ENCODE peak calls at places on chromosomes 3 and 15, in seven cellular contexts. One of them, this sample, is unnamed.

GRCh38 chr3:126356373-126357298 is 572 bp downstream of the KLF15 start:
- DNase-seq in colonic mucosa: no peak
- DNase-seq in AG09309: no peak
- DNase-seq in cardiac muscle cell: peak
- DNase-seq in fibroblast of pulmonary artery: peak
- DNase-seq in heart left ventricle: peak
- DNase-seq in AG04450: no peak
- DNase-seq in this sample: peak

GRCh38 chr3:112643621-112644236 is 2.8 kb upstream of the CCDC80 start:
- DNase-seq in colonic mucosa: no peak
- DNase-seq in AG09309: no peak
- DNase-seq in cardiac muscle cell: no peak
- DNase-seq in fibroblast of pulmonary artery: no peak
- DNase-seq in heart left ventricle: no peak
- DNase-seq in AG04450: no peak
- DNase-seq in this sample: no peak

GRCh38 chr3:57017481-57017880 is 43.0 kb upstream of the SPATA12 start:
- DNase-seq in colonic mucosa: no peak
- DNase-seq in AG09309: no peak
- DNase-seq in cardiac muscle cell: no peak
- DNase-seq in fibroblast of pulmonary artery: peak
- DNase-seq in heart left ventricle: no peak
- DNase-seq in AG04450: no peak
- DNase-seq in this sample: peak

GRCh38 chr3:129936757-129937156 is 37.8 kb upstream of the TRH start:
- DNase-seq in colonic mucosa: peak
- DNase-seq in AG09309: peak
- DNase-seq in cardiac muscle cell: no peak
- DNase-seq in fibroblast of pulmonary artery: peak
- DNase-seq in heart left ventricle: peak
- DNase-seq in AG04450: peak
- DNase-seq in this sample: peak

GRCh38 chr15:26697913-26698312 is 75.0 kb downstream of the GABRB3 start:
- DNase-seq in colonic mucosa: no peak
- DNase-seq in AG09309: no peak
- DNase-seq in cardiac muscle cell: no peak
- DNase-seq in fibroblast of pulmonary artery: no peak
- DNase-seq in heart left ventricle: no peak
- DNase-seq in AG04450: no peak
- DNase-seq in this sample: no peak

GRCh38 chr3:123586131-123586530 is 1.3 kb upstream of the HACD2 start:
- DNase-seq in colonic mucosa: peak
- DNase-seq in AG09309: no peak
- DNase-seq in cardiac muscle cell: peak
- DNase-seq in fibroblast of pulmonary artery: peak
- DNase-seq in heart left ventricle: no peak
- DNase-seq in AG04450: no peak
- DNase-seq in this sample: peak

GRCh38 chr3:196177567-196177966 is 33.6 kb downstream of the ZDHHC19 start:
- DNase-seq in colonic mucosa: no peak
- DNase-seq in AG09309: no peak
- DNase-seq in cardiac muscle cell: no peak
- DNase-seq in fibroblast of pulmonary artery: no peak
- DNase-seq in heart left ventricle: no peak
- DNase-seq in AG04450: no peak
- DNase-seq in this sample: no peak

GRCh38 chr3:195524171-195524896 is 18.8 kb downstream of the PPP1R2 start:
- DNase-seq in colonic mucosa: no peak
- DNase-seq in AG09309: no peak
- DNase-seq in cardiac muscle cell: no peak
- DNase-seq in fibroblast of pulmonary artery: no peak
- DNase-seq in heart left ventricle: no peak
- DNase-seq in AG04450: no peak
- DNase-seq in this sample: no peak

GRCh38 chr3:39096775-39097174 is 10.7 kb downstream of the GORASP1 start:
- DNase-seq in colonic mucosa: no peak
- DNase-seq in AG09309: no peak
- DNase-seq in cardiac muscle cell: no peak
- DNase-seq in fibroblast of pulmonary artery: peak
- DNase-seq in heart left ventricle: no peak
- DNase-seq in AG04450: no peak
- DNase-seq in this sample: no peak

GRCh38 chr15:35665855-35666536 is 120.0 kb upstream of the DPH6 start:
- DNase-seq in colonic mucosa: no peak
- DNase-seq in AG09309: no peak
- DNase-seq in cardiac muscle cell: no peak
- DNase-seq in fibroblast of pulmonary artery: no peak
- DNase-seq in heart left ventricle: peak
- DNase-seq in AG04450: no peak
- DNase-seq in this sample: peak

GRCh38 chr3:177824190-177824786 is 627.0 kb upstream of the TBL1XR1 start:
- DNase-seq in colonic mucosa: peak
- DNase-seq in AG09309: no peak
- DNase-seq in cardiac muscle cell: no peak
- DNase-seq in fibroblast of pulmonary artery: peak
- DNase-seq in heart left ventricle: peak
- DNase-seq in AG04450: no peak
- DNase-seq in this sample: peak

GRCh38 chr15:31435891-31436628 is 109.4 kb downstream of the KLF13 start:
- DNase-seq in colonic mucosa: peak
- DNase-seq in AG09309: no peak
- DNase-seq in cardiac muscle cell: no peak
- DNase-seq in fibroblast of pulmonary artery: no peak
- DNase-seq in heart left ventricle: no peak
- DNase-seq in AG04450: no peak
- DNase-seq in this sample: peak

GRCh38 chr3:189365609-189366564 is 194.1 kb downstream of the TPRG1 start:
- DNase-seq in colonic mucosa: no peak
- DNase-seq in AG09309: no peak
- DNase-seq in cardiac muscle cell: no peak
- DNase-seq in fibroblast of pulmonary artery: peak
- DNase-seq in heart left ventricle: no peak
- DNase-seq in AG04450: no peak
- DNase-seq in this sample: no peak

GRCh38 chr3:77159182-77159581 is 119.3 kb downstream of the ROBO2 start:
- DNase-seq in colonic mucosa: no peak
- DNase-seq in AG09309: no peak
- DNase-seq in cardiac muscle cell: no peak
- DNase-seq in fibroblast of pulmonary artery: no peak
- DNase-seq in heart left ventricle: no peak
- DNase-seq in AG04450: no peak
- DNase-seq in this sample: no peak
- TF ChIP-seq CTCF in colonic mucosa: no peak
- TF ChIP-seq CTCF in AG09309: no peak
- TF ChIP-seq CTCF in cardiac muscle cell: no peak
- TF ChIP-seq CTCF in fibroblast of pulmonary artery: no peak
- TF ChIP-seq CTCF in heart left ventricle: no peak
- TF ChIP-seq CTCF in AG04450: no peak
- TF ChIP-seq CTCF in this sample: no peak

GRCh38 chr15:67822537-67823370 is 2.6 kb upstream of the SKOR1 start:
- DNase-seq in colonic mucosa: no peak
- DNase-seq in AG09309: no peak
- DNase-seq in cardiac muscle cell: no peak
- DNase-seq in fibroblast of pulmonary artery: no peak
- DNase-seq in heart left ventricle: no peak
- DNase-seq in AG04450: no peak
- DNase-seq in this sample: no peak

GRCh38 chr15:67824157-67824899 is 981 bp upstream of the SKOR1 start:
- DNase-seq in colonic mucosa: no peak
- DNase-seq in AG09309: no peak
- DNase-seq in cardiac muscle cell: no peak
- DNase-seq in fibroblast of pulmonary artery: no peak
- DNase-seq in heart left ventricle: no peak
- DNase-seq in AG04450: no peak
- DNase-seq in this sample: no peak

GRCh38 chr15:67821784-67822451 is 3.4 kb upstream of the SKOR1 start:
- DNase-seq in colonic mucosa: no peak
- DNase-seq in AG09309: no peak
- DNase-seq in cardiac muscle cell: no peak
- DNase-seq in fibroblast of pulmonary artery: no peak
- DNase-seq in heart left ventricle: no peak
- DNase-seq in AG04450: no peak
- DNase-seq in this sample: no peak

GRCh38 chr15:67824900-67825879 is at the start of gene SKOR1:
- DNase-seq in colonic mucosa: no peak
- DNase-seq in AG09309: no peak
- DNase-seq in cardiac muscle cell: peak
- DNase-seq in fibroblast of pulmonary artery: peak
- DNase-seq in heart left ventricle: no peak
- DNase-seq in AG04450: no peak
- DNase-seq in this sample: peak

GRCh38 chr15:67823371-67824156 is 1.7 kb upstream of the SKOR1 start:
- DNase-seq in colonic mucosa: no peak
- DNase-seq in AG09309: no peak
- DNase-seq in cardiac muscle cell: no peak
- DNase-seq in fibroblast of pulmonary artery: no peak
- DNase-seq in heart left ventricle: no peak
- DNase-seq in AG04450: no peak
- DNase-seq in this sample: no peak
- H3K4me3 ChIP-seq in colonic mucosa: peak
- H3K4me3 ChIP-seq in AG09309: no peak
- H3K4me3 ChIP-seq in cardiac muscle cell: no peak
- H3K4me3 ChIP-seq in fibroblast of pulmonary artery: no peak
- H3K4me3 ChIP-seq in heart left ventricle: no peak
- H3K4me3 ChIP-seq in AG04450: no peak
- H3K4me3 ChIP-seq in this sample: no peak

GRCh38 chr3:61173685-61174084 is 77.6 kb downstream of the FHIT start:
- DNase-seq in colonic mucosa: no peak
- DNase-seq in AG09309: no peak
- DNase-seq in cardiac muscle cell: peak
- DNase-seq in fibroblast of pulmonary artery: no peak
- DNase-seq in heart left ventricle: no peak
- DNase-seq in AG04450: no peak
- DNase-seq in this sample: no peak

GRCh38 chr3:61177450-61177849 is 73.8 kb downstream of the FHIT start:
- DNase-seq in colonic mucosa: no peak
- DNase-seq in AG09309: no peak
- DNase-seq in cardiac muscle cell: no peak
- DNase-seq in fibroblast of pulmonary artery: no peak
- DNase-seq in heart left ventricle: no peak
- DNase-seq in AG04450: no peak
- DNase-seq in this sample: no peak

GRCh38 chr3:61168286-61168685 is 83.0 kb downstream of the FHIT start:
- DNase-seq in colonic mucosa: no peak
- DNase-seq in AG09309: no peak
- DNase-seq in cardiac muscle cell: no peak
- DNase-seq in fibroblast of pulmonary artery: no peak
- DNase-seq in heart left ventricle: no peak
- DNase-seq in AG04450: no peak
- DNase-seq in this sample: no peak

GRCh38 chr3:61169621-61170251 is 81.5 kb downstream of the FHIT start:
- DNase-seq in colonic mucosa: no peak
- DNase-seq in AG09309: no peak
- DNase-seq in cardiac muscle cell: no peak
- DNase-seq in fibroblast of pulmonary artery: no peak
- DNase-seq in heart left ventricle: no peak
- DNase-seq in AG04450: no peak
- DNase-seq in this sample: no peak

DNA sequence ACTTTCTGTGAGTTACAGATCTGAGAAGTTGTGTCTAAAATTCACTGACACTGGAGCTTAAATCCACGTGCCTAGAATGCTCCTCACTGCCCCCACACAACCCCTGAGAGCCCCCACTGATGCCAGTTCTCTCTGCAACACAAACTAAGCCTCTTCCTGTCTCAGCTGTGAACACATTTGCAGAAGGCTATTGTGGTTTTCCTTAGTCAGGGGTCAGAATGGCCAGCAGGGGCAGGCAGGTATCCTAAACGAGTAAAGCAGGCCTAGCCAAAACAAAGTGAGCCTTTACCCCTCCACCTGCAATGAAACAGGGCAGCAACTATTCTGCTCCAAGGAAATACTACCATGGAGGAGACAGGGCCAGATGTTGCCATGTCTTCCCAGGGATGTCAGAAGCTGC is 78.6 kb downstream of the FHIT start:
- DNase-seq in colonic mucosa: no peak
- DNase-seq in AG09309: no peak
- DNase-seq in cardiac muscle cell: peak
- DNase-seq in fibroblast of pulmonary artery: no peak
- DNase-seq in heart left ventricle: no peak
- DNase-seq in AG04450: no peak
- DNase-seq in this sample: no peak
- TF ChIP-seq CTCF in colonic mucosa: no peak
- TF ChIP-seq CTCF in AG09309: no peak
- TF ChIP-seq CTCF in cardiac muscle cell: no peak
- TF ChIP-seq CTCF in fibroblast of pulmonary artery: no peak
- TF ChIP-seq CTCF in heart left ventricle: no peak
- TF ChIP-seq CTCF in AG04450: no peak
- TF ChIP-seq CTCF in this sample: no peak

GRCh38 chr15:88246666-88247446 is 9.7 kb downstream of the NTRK3 start:
- DNase-seq in colonic mucosa: peak
- DNase-seq in AG09309: no peak
- DNase-seq in cardiac muscle cell: peak
- DNase-seq in fibroblast of pulmonary artery: peak
- DNase-seq in heart left ventricle: peak
- DNase-seq in AG04450: peak
- DNase-seq in this sample: peak
- H3K4me3 ChIP-seq in colonic mucosa: no peak
- H3K4me3 ChIP-seq in AG09309: no peak
- H3K4me3 ChIP-seq in cardiac muscle cell: no peak
- H3K4me3 ChIP-seq in fibroblast of pulmonary artery: no peak
- H3K4me3 ChIP-seq in heart left ventricle: no peak
- H3K4me3 ChIP-seq in AG04450: no peak
- H3K4me3 ChIP-seq in this sample: no peak

GRCh38 chr3:185455860-185456259 is 43.0 kb downstream of the TMEM41A start:
- DNase-seq in colonic mucosa: no peak
- DNase-seq in AG09309: no peak
- DNase-seq in cardiac muscle cell: no peak
- DNase-seq in fibroblast of pulmonary artery: no peak
- DNase-seq in heart left ventricle: no peak
- DNase-seq in AG04450: no peak
- DNase-seq in this sample: no peak
- TF ChIP-seq CTCF in colonic mucosa: no peak
- TF ChIP-seq CTCF in AG09309: no peak
- TF ChIP-seq CTCF in cardiac muscle cell: peak
- TF ChIP-seq CTCF in fibroblast of pulmonary artery: peak
- TF ChIP-seq CTCF in heart left ventricle: no peak
- TF ChIP-seq CTCF in AG04450: peak
- TF ChIP-seq CTCF in this sample: no peak

GRCh38 chr3:147412917-147413711 is 3.9 kb downstream of the ZIC1 start:
- DNase-seq in colonic mucosa: no peak
- DNase-seq in AG09309: no peak
- DNase-seq in cardiac muscle cell: no peak
- DNase-seq in fibroblast of pulmonary artery: no peak
- DNase-seq in heart left ventricle: no peak
- DNase-seq in AG04450: no peak
- DNase-seq in this sample: no peak

GRCh38 chr3:147414369-147415135 is 5.4 kb downstream of the ZIC1 start:
- DNase-seq in colonic mucosa: no peak
- DNase-seq in AG09309: no peak
- DNase-seq in cardiac muscle cell: no peak
- DNase-seq in fibroblast of pulmonary artery: no peak
- DNase-seq in heart left ventricle: no peak
- DNase-seq in AG04450: no peak
- DNase-seq in this sample: no peak

GRCh38 chr3:147412491-147412916 is 3.3 kb downstream of the ZIC1 start:
- DNase-seq in colonic mucosa: no peak
- DNase-seq in AG09309: no peak
- DNase-seq in cardiac muscle cell: no peak
- DNase-seq in fibroblast of pulmonary artery: no peak
- DNase-seq in heart left ventricle: no peak
- DNase-seq in AG04450: no peak
- DNase-seq in this sample: no peak

GRCh38 chr3:147415337-147415736 is 6.2 kb downstream of the ZIC1 start:
- DNase-seq in colonic mucosa: no peak
- DNase-seq in AG09309: no peak
- DNase-seq in cardiac muscle cell: no peak
- DNase-seq in fibroblast of pulmonary artery: no peak
- DNase-seq in heart left ventricle: no peak
- DNase-seq in AG04450: no peak
- DNase-seq in this sample: no peak

GRCh38 chr3:147413712-147414325 is 4.7 kb downstream of the ZIC1 start:
- DNase-seq in colonic mucosa: no peak
- DNase-seq in AG09309: no peak
- DNase-seq in cardiac muscle cell: no peak
- DNase-seq in fibroblast of pulmonary artery: no peak
- DNase-seq in heart left ventricle: no peak
- DNase-seq in AG04450: no peak
- DNase-seq in this sample: no peak
- H3K4me3 ChIP-seq in colonic mucosa: no peak
- H3K4me3 ChIP-seq in AG09309: peak
- H3K4me3 ChIP-seq in cardiac muscle cell: no peak
- H3K4me3 ChIP-seq in fibroblast of pulmonary artery: peak
- H3K4me3 ChIP-seq in heart left ventricle: no peak
- H3K4me3 ChIP-seq in AG04450: peak
- H3K4me3 ChIP-seq in this sample: no peak